ENCODE peak calls at places on chromosome 1, in five cellular contexts. P is neural progenitor cell, A is stomach, T is cardiac muscle cell, L is body of pancreas. Y is an unnamed sample.

GRCh38 chr1:1754051-1754815 is 24.0 kb downstream of the NADK start:
- DNase-seq in P (no peak), A (no peak), T (no peak), L (no peak), Y (no peak)

GRCh38 chr1:62040973-62041372 is 153.7 kb upstream of the L1TD1 start:
- DNase-seq in A (no peak), L (no peak), P (no peak), T (no peak), Y (no peak)

GRCh38 chr1:36884029-36884701 is 150.2 kb downstream of the GRIK3 start:
- DNase-seq in L (no peak), P (no peak), A (peak; percentile 9), T (no peak), Y (no peak)

GRCh38 chr1:21572735-21573277 is 63.6 kb downstream of the ALPL start:
- DNase-seq in P (no peak), A (no peak), L (no peak), T (no peak), Y (no peak)

GRCh38 chr1:96361961-96362360 is 359.6 kb upstream of the PTBP2 start:
- DNase-seq in L (no peak), P (no peak), A (no peak), T (peak; percentile 38), Y (no peak)

GRCh38 chr1:59243544-59243943 is 53.4 kb upstream of the FGGY start:
- DNase-seq in L (no peak), A (no peak), P (no peak), T (no peak), Y (no peak)

GRCh38 chr1:79431341-79431740 is 424.8 kb upstream of the ADGRL4 start:
- DNase-seq in L (no peak), T (no peak), A (no peak), P (no peak), Y (no peak)

GRCh38 chr1:209625791-209626285 is 26.4 kb downstream of the LAMB3 start:
- DNase-seq in T (no peak), A (no peak), L (no peak), P (no peak), Y (no peak)

GRCh38 chr1:14739433-14739832 is 140.9 kb downstream of the KAZN start:
- DNase-seq in T (no peak), P (no peak), A (no peak), L (no peak), Y (no peak)

GRCh38 chr1:233114159-233114558 is 163.7 kb downstream of the NTPCR start:
- DNase-seq in A (no peak), P (no peak), T (peak; percentile 65), L (no peak), Y (no peak)

GRCh38 chr1:239527046-239527693 is 140.8 kb downstream of the CHRM3 start:
- DNase-seq in L (no peak), A (no peak), T (peak; percentile 11), P (no peak), Y (no peak)

GRCh38 chr1:101115112-101115511 is 89.5 kb upstream of the DPH5 start:
- DNase-seq in A (no peak), P (no peak), T (no peak), L (no peak), Y (no peak)

GRCh38 chr1:71097428-71097827 is 16.6 kb upstream of the ZRANB2 start:
- DNase-seq in P (no peak), T (no peak), L (no peak), A (no peak), Y (no peak)

GRCh38 chr1:100627018-100627716 is 89.2 kb downstream of the GPR88 start:
- DNase-seq in A (no peak), P (no peak), T (peak; percentile 85), L (no peak), Y (no peak)

GRCh38 chr1:108190686-108191416 is 9.3 kb downstream of the SLC25A24 start:
- DNase-seq in A (no peak), P (no peak), T (no peak), L (no peak), Y (peak; percentile 51)

GRCh38 chr1:37946703-37947360 is at the start of gene INPP5B:
- DNase-seq in L (peak; percentile 90), P (peak; percentile 89), A (peak; percentile 89), T (peak; percentile 94), Y (peak; percentile 91)

GRCh38 chr1:208201241-208201640 is 42.9 kb downstream of the PLXNA2 start:
- DNase-seq in A (peak; percentile 71), T (peak; percentile 91), L (peak; percentile 78), P (no peak), Y (no peak)

GRCh38 chr1:218587890-218588289 is 242.8 kb downstream of the TGFB2 start:
- DNase-seq in L (no peak), T (no peak), P (no peak), A (no peak), Y (no peak)

GRCh38 chr1:5585256-5585655 is 407.0 kb downstream of the NPHP4 start:
- DNase-seq in P (no peak), T (no peak), L (no peak), A (no peak), Y (no peak)

GRCh38 chr1:178238722-178239510 is 145.0 kb downstream of the RASAL2 start:
- DNase-seq in A (no peak), L (no peak), T (peak; percentile 95), P (no peak), Y (no peak)

GRCh38 chr1:42822833-42823392 is 5.7 kb upstream of the SVBP start:
- DNase-seq in A (no peak), P (no peak), T (peak; percentile 69), L (no peak), Y (no peak)

DNA sequence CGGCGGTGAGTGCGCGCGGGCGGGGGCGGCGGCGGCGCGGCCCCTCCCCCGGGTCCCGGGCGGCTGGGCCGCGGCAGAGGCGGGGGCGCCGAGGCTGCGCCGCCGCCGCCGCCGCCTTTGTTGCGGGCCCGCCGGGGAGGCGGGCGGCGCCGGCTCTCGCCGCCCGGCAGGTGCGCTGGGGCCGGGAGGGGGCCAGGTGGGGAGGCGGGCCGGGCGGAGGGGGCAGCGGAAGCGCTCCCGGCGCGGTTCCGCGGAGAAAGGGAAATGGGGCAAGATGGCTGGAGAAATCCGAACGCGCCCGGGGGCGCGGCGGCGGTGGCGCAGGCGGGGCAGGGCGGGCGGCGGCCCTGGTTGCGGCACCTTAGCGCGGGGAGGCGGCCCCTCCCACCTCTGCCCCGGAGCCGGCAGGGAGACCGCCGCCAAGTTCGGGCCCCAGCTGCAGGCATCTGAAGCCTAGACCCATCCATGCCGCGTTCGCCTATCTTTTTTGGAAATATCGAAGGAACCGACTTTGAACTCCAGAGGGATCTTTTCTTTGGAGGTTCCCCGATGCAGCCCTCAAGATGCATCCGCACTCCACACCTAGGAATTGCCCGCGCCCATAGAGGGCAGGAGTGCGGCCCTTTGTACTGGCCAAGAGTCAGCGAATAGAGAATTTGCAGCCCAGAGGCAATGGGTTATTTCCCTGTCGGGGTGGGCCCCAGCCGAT is 479 bp downstream of the POGK start:
- DNase-seq in P (peak; percentile 68), T (peak; percentile 28), A (peak; percentile 57), L (peak; percentile 51), Y (peak; percentile 80)
- TF ChIP-seq CTCF in P (peak; percentile 41), T (peak; percentile 23), A (no peak), L (peak; percentile 21), Y (peak; percentile 29)

GRCh38 chr1:109993885-109994284 is 9.3 kb downstream of the AHCYL1 start:
- DNase-seq in T (peak; percentile 56), P (no peak), L (no peak), A (peak; percentile 47), Y (no peak)
- H3K4me1 ChIP-seq in T (peaks cover 17% of the 10 kb centered on the region), P (peaks cover 11% of the 10 kb centered on the region), L (peaks cover 66% of the 10 kb centered on the region), A (peaks cover 90% of the 10 kb centered on the region), Y (peaks cover 55% of the 10 kb centered on the region)

GRCh38 chr1:16156848-16157495 is 1.1 kb upstream of the EPHA2 start:
- DNase-seq in A (no peak), P (no peak), T (peak; percentile 65), L (no peak), Y (no peak)
- H3K27ac ChIP-seq in A (peak overlapping the region; percentile 92), P (no peak overlapping the region), T (no peak overlapping the region), L (peak overlapping the region; percentile 91), Y (peak overlapping the region; percentile 93)

GRCh38 chr1:171405391-171405714 is 80.0 kb upstream of the PRRC2C start:
- DNase-seq in P (no peak), T (no peak), A (no peak), L (no peak), Y (no peak)
- TF ChIP-seq CTCF in P (no peak), T (no peak), A (no peak), L (no peak), Y (no peak)

DNA sequence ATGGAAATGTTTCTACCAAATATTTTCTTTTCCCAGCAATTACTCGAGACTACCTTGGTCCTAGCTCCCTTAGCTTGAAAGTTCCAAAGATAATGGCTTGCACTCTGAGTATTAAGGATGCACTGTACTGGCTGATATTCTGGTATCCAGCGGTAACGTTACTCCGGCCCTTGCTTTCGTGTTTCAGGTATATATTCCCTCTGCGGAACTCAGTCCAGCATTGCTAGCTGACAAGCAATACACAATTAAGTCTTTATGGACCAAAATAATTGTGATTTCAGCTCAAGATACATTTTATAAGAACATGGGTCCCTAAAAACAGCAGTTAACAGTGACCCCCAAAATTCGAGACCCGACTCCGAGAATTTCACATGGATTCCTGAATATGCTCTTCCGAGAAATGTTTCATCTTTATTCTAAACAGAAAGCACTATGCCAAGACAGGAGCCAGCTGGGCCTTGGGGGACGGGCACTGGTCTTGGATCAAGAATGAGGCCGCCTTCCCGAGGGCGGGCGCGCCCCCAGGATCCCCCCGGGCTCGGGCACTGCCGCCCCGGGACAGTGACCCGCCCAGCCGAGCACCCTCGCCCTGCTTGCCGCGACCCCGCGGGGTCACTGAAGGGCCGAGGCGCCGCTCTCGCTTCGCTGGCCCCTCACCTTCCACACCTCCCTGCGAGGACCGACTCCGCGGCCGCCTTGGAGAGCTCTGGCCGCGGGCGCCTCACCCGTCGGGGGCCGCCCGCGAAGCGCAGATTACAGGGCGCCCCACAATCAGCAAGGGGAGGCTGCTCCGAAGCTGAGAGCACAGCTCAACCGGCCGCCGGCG is 664 bp downstream of the SCYL3 start:
- DNase-seq in L (peak; percentile 35), P (peak; percentile 11), T (peak; percentile 55), A (no peak), Y (peak; percentile 67)
- H3K4me1 ChIP-seq in L (peaks cover 50% of the 10 kb centered on the region), P (peaks cover 12% of the 10 kb centered on the region), T (peaks cover 11% of the 10 kb centered on the region), A (peaks cover 38% of the 10 kb centered on the region), Y (peaks cover 40% of the 10 kb centered on the region)

DNA sequence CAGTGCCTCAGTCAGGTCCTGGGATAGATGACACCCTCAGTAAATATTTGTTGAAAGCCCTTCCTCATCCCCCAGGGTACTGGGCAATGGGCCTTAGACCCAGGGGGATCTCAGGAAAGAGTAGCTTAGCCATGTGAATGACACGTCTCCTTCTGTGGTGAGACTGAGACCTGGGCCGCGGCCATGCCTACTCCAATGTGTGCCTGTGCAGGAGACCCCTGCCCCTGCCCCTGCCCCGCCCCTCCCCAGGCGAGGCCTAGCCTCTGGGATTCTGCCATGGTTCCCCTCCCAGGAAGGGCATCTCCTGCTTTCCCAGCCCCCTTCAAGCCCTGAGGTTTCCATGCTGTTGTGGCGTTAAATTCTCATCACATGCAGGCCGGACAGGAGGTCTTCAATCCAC is 7.1 kb downstream of the MYOM3 start:
- DNase-seq in A (no peak), P (no peak), L (no peak), T (no peak), Y (peak; percentile 19)
- H3K27ac ChIP-seq in A (no peak overlapping the region), P (no peak overlapping the region), L (no peak overlapping the region), T (no peak overlapping the region), Y (no peak overlapping the region)

DNA sequence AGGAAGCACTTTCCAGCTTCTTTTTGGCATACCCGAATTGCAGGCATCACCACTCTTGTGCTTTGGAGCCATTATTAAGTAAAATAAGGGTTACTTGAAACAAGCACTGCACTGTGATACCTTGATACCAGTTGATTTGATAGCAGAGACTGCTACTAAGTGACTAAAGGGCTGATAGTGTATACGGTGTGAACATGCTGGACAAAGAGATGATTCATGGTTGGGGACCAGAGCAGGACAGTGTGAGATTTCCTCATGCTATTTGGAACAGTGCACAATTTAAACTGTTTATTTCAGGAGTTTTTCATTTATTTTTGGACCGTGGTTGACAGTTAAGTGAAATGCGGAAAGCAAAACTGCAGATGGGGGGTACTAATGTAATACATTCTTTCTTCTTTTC is 9.9 kb downstream of the RPS27 start:
- DNase-seq in A (no peak), L (no peak), P (no peak), T (no peak), Y (no peak)
- TF ChIP-seq CTCF in A (no peak), L (no peak), P (no peak), T (no peak), Y (no peak)